ENCODE peak calls at places on chromosomes 6 and 20, in four cellular contexts. One of them, this sample, is unnamed.
A peak's percentile ranks its signal among the peaks of the same experiment; 100 is the strongest.

GRCh38 chr20:22288957-22289356 is 295.4 kb downstream of the FOXA2 start:
- DNase-seq in tibial artery: no peak
- DNase-seq in left lung: no peak
- DNase-seq in heart right ventricle: no peak
- DNase-seq in this sample: no peak

GRCh38 chr6:105432797-105433196 is 29.9 kb upstream of the PREP start:
- DNase-seq in tibial artery: no peak
- DNase-seq in left lung: no peak
- DNase-seq in heart right ventricle: no peak
- DNase-seq in this sample: peak; percentile 74

GRCh38 chr6:79377830-79378460 is 143.5 kb upstream of the HMGN3 start:
- DNase-seq in tibial artery: no peak
- DNase-seq in left lung: no peak
- DNase-seq in heart right ventricle: no peak
- DNase-seq in this sample: no peak

GRCh38 chr20:17169575-17170136 is 57.2 kb upstream of the PCSK2 start:
- DNase-seq in tibial artery: no peak
- DNase-seq in left lung: no peak
- DNase-seq in heart right ventricle: no peak
- DNase-seq in this sample: peak; percentile 58

GRCh38 chr20:44785768-44786167 is 24.6 kb downstream of the RIMS4 start:
- DNase-seq in tibial artery: no peak
- DNase-seq in left lung: no peak
- DNase-seq in heart right ventricle: no peak
- DNase-seq in this sample: peak; percentile 51

GRCh38 chr20:51306521-51307358 is 235.8 kb downstream of the NFATC2 start:
- DNase-seq in tibial artery: peak; percentile 77
- DNase-seq in left lung: peak; percentile 61
- DNase-seq in heart right ventricle: peak; percentile 64
- DNase-seq in this sample: peak; percentile 78

GRCh38 chr6:37965964-37966676 is 146.6 kb downstream of the ZFAND3 start:
- DNase-seq in tibial artery: no peak
- DNase-seq in left lung: no peak
- DNase-seq in heart right ventricle: no peak
- DNase-seq in this sample: no peak

GRCh38 chr6:90005048-90005827 is 111.0 kb downstream of the GJA10 start:
- DNase-seq in tibial artery: peak; percentile 77
- DNase-seq in left lung: no peak
- DNase-seq in heart right ventricle: no peak
- DNase-seq in this sample: no peak

GRCh38 chr6:116404706-116405105 is 34.0 kb downstream of the DSE start:
- DNase-seq in tibial artery: no peak
- DNase-seq in left lung: no peak
- DNase-seq in heart right ventricle: no peak
- DNase-seq in this sample: no peak

GRCh38 chr20:58246346-58246745 is 17.9 kb upstream of the ANKRD60 start:
- DNase-seq in tibial artery: no peak
- DNase-seq in left lung: no peak
- DNase-seq in heart right ventricle: no peak
- DNase-seq in this sample: peak; percentile 34

GRCh38 chr6:160129886-160130615 is 8.4 kb downstream of the SLC22A1 start:
- DNase-seq in tibial artery: no peak
- DNase-seq in left lung: no peak
- DNase-seq in heart right ventricle: no peak
- DNase-seq in this sample: no peak

GRCh38 chr6:167548451-167548850 is 223.6 kb downstream of the TTLL2 start:
- DNase-seq in tibial artery: no peak
- DNase-seq in left lung: no peak
- DNase-seq in heart right ventricle: no peak
- DNase-seq in this sample: no peak

GRCh38 chr20:4060054-4060795 is 44.9 kb upstream of the RNF24 start:
- DNase-seq in tibial artery: no peak
- DNase-seq in left lung: peak; percentile 75
- DNase-seq in heart right ventricle: peak; percentile 70
- DNase-seq in this sample: no peak

GRCh38 chr20:17967595-17968365 is 814 bp downstream of the SNX5 start:
- DNase-seq in tibial artery: no peak
- DNase-seq in left lung: no peak
- DNase-seq in heart right ventricle: peak; percentile 37
- DNase-seq in this sample: no peak

GRCh38 chr20:20207291-20207690 is 155.0 kb downstream of the CFAP61 start:
- DNase-seq in tibial artery: no peak
- DNase-seq in left lung: no peak
- DNase-seq in heart right ventricle: no peak
- DNase-seq in this sample: no peak

GRCh38 chr6:63307581-63308246 is 12.1 kb downstream of the LGSN start:
- DNase-seq in tibial artery: no peak
- DNase-seq in left lung: no peak
- DNase-seq in heart right ventricle: no peak
- DNase-seq in this sample: peak; percentile 59

GRCh38 chr6:124659427-124659826 is 302.8 kb upstream of the RNF217 start:
- DNase-seq in tibial artery: no peak
- DNase-seq in left lung: no peak
- DNase-seq in heart right ventricle: no peak
- DNase-seq in this sample: no peak

GRCh38 chr6:20652691-20653479 is 118.6 kb downstream of the CDKAL1 start:
- DNase-seq in tibial artery: no peak
- DNase-seq in left lung: no peak
- DNase-seq in heart right ventricle: no peak
- DNase-seq in this sample: peak; percentile 35

GRCh38 chr6:148392611-148393160 is 50.0 kb downstream of the SASH1 start:
- DNase-seq in tibial artery: no peak
- DNase-seq in left lung: no peak
- DNase-seq in heart right ventricle: no peak
- DNase-seq in this sample: no peak

GRCh38 chr6:151059612-151060095 is 180.1 kb upstream of the AKAP12 start:
- DNase-seq in tibial artery: peak; percentile 35
- DNase-seq in left lung: no peak
- DNase-seq in heart right ventricle: no peak
- DNase-seq in this sample: no peak

GRCh38 chr6:33651403-33651802 is 30.3 kb downstream of the ITPR3 start:
- DNase-seq in tibial artery: no peak
- DNase-seq in left lung: no peak
- DNase-seq in heart right ventricle: no peak
- DNase-seq in this sample: no peak

GRCh38 chr20:29079769-29080690 is 2177.4 kb upstream of the DEFB115 start:
- DNase-seq in tibial artery: no peak
- DNase-seq in left lung: no peak
- DNase-seq in heart right ventricle: peak; percentile 51
- DNase-seq in this sample: no peak

GRCh38 chr6:105196076-105196475 is 16.3 kb upstream of the POPDC3 start:
- DNase-seq in tibial artery: no peak
- DNase-seq in left lung: no peak
- DNase-seq in heart right ventricle: no peak
- DNase-seq in this sample: no peak

GRCh38 chr6:7991536-7991935 is 72.7 kb downstream of the BLOC1S5 start:
- DNase-seq in tibial artery: no peak
- DNase-seq in left lung: no peak
- DNase-seq in heart right ventricle: no peak
- DNase-seq in this sample: no peak

GRCh38 chr20:39112196-39112743 is 150.1 kb downstream of the DHX35 start:
- DNase-seq in tibial artery: no peak
- DNase-seq in left lung: no peak
- DNase-seq in heart right ventricle: peak; percentile 40
- DNase-seq in this sample: peak; percentile 38

GRCh38 chr20:25223179-25223661 is 24.7 kb upstream of the PYGB start:
- DNase-seq in tibial artery: peak; percentile 56
- DNase-seq in left lung: no peak
- DNase-seq in heart right ventricle: no peak
- DNase-seq in this sample: peak; percentile 43

GRCh38 chr6:75305573-75305972 is 21.0 kb upstream of the TMEM30A start:
- DNase-seq in tibial artery: no peak
- DNase-seq in left lung: no peak
- DNase-seq in heart right ventricle: no peak
- DNase-seq in this sample: no peak

GRCh38 chr6:12892201-12892600 is 175.6 kb downstream of the PHACTR1 start:
- DNase-seq in tibial artery: no peak
- DNase-seq in left lung: no peak
- DNase-seq in heart right ventricle: no peak
- DNase-seq in this sample: no peak

GRCh38 chr20:55974491-55975202 is 30.7 kb downstream of the CBLN4 start:
- DNase-seq in tibial artery: no peak
- DNase-seq in left lung: no peak
- DNase-seq in heart right ventricle: no peak
- DNase-seq in this sample: no peak

GRCh38 chr20:39800111-39800510 is 838.0 kb downstream of the DHX35 start:
- DNase-seq in tibial artery: no peak
- DNase-seq in left lung: no peak
- DNase-seq in heart right ventricle: no peak
- DNase-seq in this sample: no peak

GRCh38 chr6:26380256-26380655 is 2.7 kb upstream of the BTN2A2 start:
- DNase-seq in tibial artery: no peak
- DNase-seq in left lung: no peak
- DNase-seq in heart right ventricle: no peak
- DNase-seq in this sample: no peak

GRCh38 chr6:2963756-2964155 is 7.6 kb downstream of the SERPINB6 start:
- DNase-seq in tibial artery: no peak
- DNase-seq in left lung: no peak
- DNase-seq in heart right ventricle: no peak
- DNase-seq in this sample: no peak

GRCh38 chr6:165634486-165634885 is 28.6 kb downstream of the PDE10A start:
- DNase-seq in tibial artery: no peak
- DNase-seq in left lung: no peak
- DNase-seq in heart right ventricle: no peak
- DNase-seq in this sample: no peak

GRCh38 chr6:165636415-165637048 is 26.5 kb downstream of the PDE10A start:
- DNase-seq in tibial artery: no peak
- DNase-seq in left lung: no peak
- DNase-seq in heart right ventricle: no peak
- DNase-seq in this sample: no peak

GRCh38 chr6:165636015-165636414 is 27.0 kb downstream of the PDE10A start:
- DNase-seq in tibial artery: no peak
- DNase-seq in left lung: no peak
- DNase-seq in heart right ventricle: no peak
- DNase-seq in this sample: no peak

GRCh38 chr6:165638530-165638929 is 24.5 kb downstream of the PDE10A start:
- DNase-seq in tibial artery: no peak
- DNase-seq in left lung: no peak
- DNase-seq in heart right ventricle: no peak
- DNase-seq in this sample: no peak

DNA sequence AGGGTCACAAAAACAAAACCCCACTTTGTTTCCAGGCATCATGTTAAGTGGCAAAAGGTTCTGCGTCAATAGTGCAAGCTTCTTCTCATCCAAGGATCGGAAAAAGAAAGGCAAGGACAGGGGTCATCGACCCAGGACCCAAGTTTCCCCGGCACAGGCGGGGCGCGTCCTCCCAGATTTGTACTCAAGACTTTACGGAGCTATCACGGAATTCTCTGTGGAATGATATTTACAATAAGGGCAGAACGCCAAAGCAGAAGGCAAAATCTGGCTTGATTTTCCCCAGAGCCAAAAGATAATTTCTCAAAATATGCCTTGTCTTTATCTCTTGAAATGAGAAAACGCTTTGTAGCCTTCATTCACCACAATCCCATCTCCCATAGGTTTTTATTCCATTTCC is 25.4 kb downstream of the PDE10A start:
- DNase-seq in tibial artery: no peak
- DNase-seq in left lung: no peak
- DNase-seq in heart right ventricle: no peak
- DNase-seq in this sample: no peak
- H3K4me3 ChIP-seq in tibial artery: no peak overlapping the region
- H3K4me3 ChIP-seq in left lung: no peak overlapping the region
- H3K4me3 ChIP-seq in heart right ventricle: peak overlapping the region; percentile 16
- H3K4me3 ChIP-seq in this sample: no peak overlapping the region

GRCh38 chr20:62223571-62223970 is 3.5 kb upstream of the HRH3 start:
- DNase-seq in tibial artery: no peak
- DNase-seq in left lung: no peak
- DNase-seq in heart right ventricle: no peak
- DNase-seq in this sample: no peak

GRCh38 chr20:62222972-62223371 is 2.9 kb upstream of the HRH3 start:
- DNase-seq in tibial artery: no peak
- DNase-seq in left lung: no peak
- DNase-seq in heart right ventricle: no peak
- DNase-seq in this sample: no peak

GRCh38 chr20:62224113-62224855 is 4.2 kb upstream of the HRH3 start:
- DNase-seq in tibial artery: no peak
- DNase-seq in left lung: no peak
- DNase-seq in heart right ventricle: no peak
- DNase-seq in this sample: no peak

GRCh38 chr20:62220666-62221568 is 839 bp upstream of the HRH3 start:
- DNase-seq in tibial artery: no peak
- DNase-seq in left lung: no peak
- DNase-seq in heart right ventricle: no peak
- DNase-seq in this sample: no peak

DNA sequence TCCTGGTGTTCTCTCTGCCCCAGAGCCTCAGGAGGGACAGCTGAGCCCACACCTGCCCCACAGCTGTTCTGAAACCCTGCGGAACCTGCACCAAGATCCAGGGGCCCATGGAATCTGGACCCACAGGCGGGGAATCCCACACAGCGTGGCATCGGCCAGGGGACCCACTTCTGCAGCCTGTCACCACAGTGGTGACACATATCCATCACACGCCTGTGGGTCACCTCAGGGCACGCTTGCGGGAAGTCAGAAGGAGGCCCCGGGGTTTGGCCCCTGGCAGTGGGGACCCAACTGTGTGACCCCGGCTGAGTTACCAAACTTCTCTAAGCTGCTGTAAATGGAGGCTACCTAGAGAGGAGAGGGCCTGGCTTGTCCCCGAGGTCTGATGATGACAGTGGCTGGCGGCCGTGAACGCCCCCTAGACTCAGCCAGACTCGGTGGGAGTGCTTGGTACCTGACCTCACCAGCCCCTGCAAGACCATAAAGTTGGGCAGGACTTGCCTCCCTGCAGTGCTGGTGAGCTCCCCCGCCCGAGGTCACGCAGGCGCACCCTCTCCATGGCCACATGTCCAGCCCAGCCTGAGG is 2.3 kb upstream of the HRH3 start:
- DNase-seq in tibial artery: no peak
- DNase-seq in left lung: no peak
- DNase-seq in heart right ventricle: no peak
- DNase-seq in this sample: no peak
- H3K27ac ChIP-seq in tibial artery: no peak overlapping the region
- H3K27ac ChIP-seq in left lung: no peak overlapping the region
- H3K27ac ChIP-seq in heart right ventricle: no peak overlapping the region
- H3K27ac ChIP-seq in this sample: no peak overlapping the region

GRCh38 chr6:43060755-43061633 is 1.6 kb downstream of the KLC4 start:
- DNase-seq in tibial artery: no peak
- DNase-seq in left lung: no peak
- DNase-seq in heart right ventricle: no peak
- DNase-seq in this sample: no peak
- H3K4me3 ChIP-seq in tibial artery: peak overlapping the region; percentile 92
- H3K4me3 ChIP-seq in left lung: peak overlapping the region; percentile 78
- H3K4me3 ChIP-seq in heart right ventricle: peak overlapping the region; percentile 96
- H3K4me3 ChIP-seq in this sample: peak overlapping the region; percentile 88

DNA sequence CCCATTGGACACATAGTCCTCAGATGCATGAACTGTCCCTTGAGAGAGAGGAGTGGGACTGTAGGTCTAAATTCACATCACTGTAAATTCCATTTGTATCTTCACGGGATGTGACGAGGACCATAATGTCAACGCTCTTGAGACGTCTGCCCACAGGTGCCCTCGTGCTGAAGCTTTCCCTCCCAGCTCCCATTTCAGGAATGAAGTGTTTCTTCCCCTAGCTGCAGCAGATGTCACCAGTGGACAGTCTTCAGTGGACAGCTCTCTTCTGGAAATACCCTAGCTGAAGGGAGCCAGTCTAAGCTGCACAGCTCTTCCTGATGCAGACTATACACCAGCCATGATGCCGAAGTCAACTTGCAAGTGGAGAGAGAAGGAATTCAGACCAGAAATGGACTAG is 217.4 kb upstream of the ECI2 start:
- DNase-seq in tibial artery: no peak
- DNase-seq in left lung: no peak
- DNase-seq in heart right ventricle: no peak
- DNase-seq in this sample: no peak
- H3K27ac ChIP-seq in tibial artery: no peak overlapping the region
- H3K27ac ChIP-seq in left lung: no peak overlapping the region
- H3K27ac ChIP-seq in heart right ventricle: peak overlapping the region; percentile 61
- H3K27ac ChIP-seq in this sample: no peak overlapping the region